ENCODE peak calls at places on chromosome 2, in five cellular contexts. G is colonic mucosa, I is cardiac muscle cell, X is GM23248, P is ovary. J is an unnamed sample.

GRCh38 chr2:217707116-217707742 is 295.6 kb downstream of the TNS1 start:
- DNase-seq in P (peak; percentile 49), X (peak; percentile 83), G (no peak), I (no peak), J (no peak)

GRCh38 chr2:60549250-60550150 is 4.0 kb downstream of the BCL11A start:
- DNase-seq in I (peak; percentile 69), P (peak; percentile 26), X (peak; percentile 73), G (peak; percentile 63), J (peak; percentile 20)

GRCh38 chr2:43542285-43542933 is 53.4 kb downstream of the THADA start:
- DNase-seq in I (peak; percentile 50), G (no peak), X (peak; percentile 77), P (no peak), J (peak; percentile 47)

GRCh38 chr2:159086332-159086731 is 117.9 kb downstream of the TANC1 start:
- DNase-seq in I (peak; percentile 41), P (no peak), G (peak; percentile 31), X (no peak), J (no peak)

GRCh38 chr2:236855176-236855865 is 230.4 kb upstream of the COPS8 start:
- DNase-seq in G (no peak), X (no peak), I (no peak), P (no peak), J (no peak)

GRCh38 chr2:144453486-144454158 is 66.3 kb downstream of the ZEB2 start:
- DNase-seq in G (no peak), X (peak; percentile 87), I (no peak), P (no peak), J (peak; percentile 49)

GRCh38 chr2:203996692-203997091 is 60.1 kb downstream of the ICOS start:
- DNase-seq in I (no peak), X (no peak), P (no peak), G (no peak), J (no peak)

GRCh38 chr2:25230626-25231311 is 62.4 kb upstream of the POMC start:
- DNase-seq in G (no peak), X (no peak), P (no peak), I (peak; percentile 56), J (no peak)

GRCh38 chr2:30346475-30347169 is 100.4 kb upstream of the LCLAT1 start:
- DNase-seq in G (no peak), P (peak; percentile 81), I (peak; percentile 60), X (peak; percentile 41), J (no peak)

GRCh38 chr2:101111262-101111838 is 39.8 kb downstream of the TBC1D8 start:
- DNase-seq in X (no peak), I (no peak), G (no peak), P (no peak), J (no peak)
- H3K4me1 ChIP-seq in X (peaks cover 9% of the 10 kb centered on the region), I (peaks cover 55% of the 10 kb centered on the region), G (peaks cover 8% of the 10 kb centered on the region), P (peaks cover 10% of the 10 kb centered on the region), J (peaks cover 42% of the 10 kb centered on the region)

GRCh38 chr2:112866128-112866835 is 29.7 kb upstream of the IL1B start:
- DNase-seq in G (peak; percentile 41), P (no peak), X (no peak), I (no peak), J (no peak)
- H3K9me3 ChIP-seq in G (no peaks in the 10 kb centered on the region), P (no peaks in the 10 kb centered on the region), X (no peaks in the 10 kb centered on the region), I (no peaks in the 10 kb centered on the region), J (no peaks in the 10 kb centered on the region)

DNA sequence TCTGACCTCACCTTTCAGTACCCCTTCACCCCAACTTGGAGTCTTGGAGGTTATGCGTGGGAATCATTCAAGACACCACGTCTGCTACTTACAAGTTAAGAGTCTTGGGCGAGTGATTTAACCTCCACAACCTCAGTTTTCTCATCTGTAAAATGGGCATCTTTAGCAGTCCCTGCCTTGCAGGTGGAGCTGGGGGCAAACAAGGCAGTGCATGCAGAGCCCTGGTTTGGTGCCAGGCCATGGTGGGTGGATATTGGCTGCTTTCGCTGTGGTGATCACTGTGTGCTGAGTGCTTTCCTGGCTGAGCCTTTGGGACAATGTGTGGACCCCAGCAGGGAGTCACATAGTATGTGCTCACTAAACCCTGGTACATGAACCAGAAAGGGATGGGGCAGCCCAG is 20.4 kb upstream of the PTMA start:
- DNase-seq in G (no peak), X (no peak), I (no peak), P (no peak), J (no peak)
- H3K4me1 ChIP-seq in G (no peaks in the 10 kb centered on the region), X (no peaks in the 10 kb centered on the region), I (peaks cover under 1% of the 10 kb centered on the region), P (peaks cover 3% of the 10 kb centered on the region), J (peaks cover 6% of the 10 kb centered on the region)

GRCh38 chr2:89763581-89764485 is 1072.4 kb downstream of the RPIA start:
- DNase-seq in X (no peak), P (peak; percentile 15), G (no peak), I (no peak), J (no peak)

GRCh38 chr2:89767581-89768435 is 1076.3 kb downstream of the RPIA start:
- DNase-seq in G (no peak), X (no peak), I (no peak), P (no peak), J (no peak)

GRCh38 chr2:89763254-89763580 is 1071.7 kb downstream of the RPIA start:
- DNase-seq in X (no peak), I (no peak), G (no peak), P (peak; percentile 20), J (no peak)
- H3K9me3 ChIP-seq in X (no peaks in the 10 kb centered on the region), I (no peaks in the 10 kb centered on the region), G (no peaks in the 10 kb centered on the region), P (peaks cover 10% of the 10 kb centered on the region), J (no peaks in the 10 kb centered on the region)

GRCh38 chr2:201768918-201769317 is 11.8 kb downstream of the ALS2 start:
- DNase-seq in P (no peak), X (peak; percentile 57), G (no peak), I (no peak), J (no peak)

GRCh38 chr2:201769664-201770373 is 10.9 kb downstream of the ALS2 start:
- DNase-seq in I (no peak), G (no peak), X (no peak), P (no peak), J (no peak)

GRCh38 chr2:201761101-201761500 is 19.6 kb downstream of the ALS2 start:
- DNase-seq in X (no peak), P (no peak), I (no peak), G (no peak), J (no peak)

DNA sequence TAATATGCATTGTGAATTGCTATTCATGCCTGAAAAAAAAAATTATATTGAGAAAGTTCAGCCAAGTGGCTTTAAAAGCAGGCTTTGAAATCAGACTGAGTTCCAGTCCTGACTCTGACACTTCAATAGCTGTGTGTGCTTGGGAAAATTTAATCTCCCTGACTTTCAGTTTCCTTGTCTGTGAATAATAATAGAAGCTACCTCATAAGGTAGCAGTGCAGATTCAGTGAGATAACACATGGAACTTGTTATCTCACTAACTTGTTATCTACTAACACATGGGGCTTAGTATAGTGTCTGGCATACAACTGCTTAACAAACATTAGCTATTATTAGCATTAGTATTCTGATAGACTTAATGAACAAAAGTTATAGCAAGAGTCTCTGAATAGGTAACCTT is 14.9 kb downstream of the ALS2 start:
- DNase-seq in X (no peak), G (no peak), P (no peak), I (no peak), J (no peak)
- H3K4me1 ChIP-seq in X (peaks cover 17% of the 10 kb centered on the region), G (no peaks in the 10 kb centered on the region), P (no peaks in the 10 kb centered on the region), I (no peaks in the 10 kb centered on the region), J (peaks cover 7% of the 10 kb centered on the region)

DNA sequence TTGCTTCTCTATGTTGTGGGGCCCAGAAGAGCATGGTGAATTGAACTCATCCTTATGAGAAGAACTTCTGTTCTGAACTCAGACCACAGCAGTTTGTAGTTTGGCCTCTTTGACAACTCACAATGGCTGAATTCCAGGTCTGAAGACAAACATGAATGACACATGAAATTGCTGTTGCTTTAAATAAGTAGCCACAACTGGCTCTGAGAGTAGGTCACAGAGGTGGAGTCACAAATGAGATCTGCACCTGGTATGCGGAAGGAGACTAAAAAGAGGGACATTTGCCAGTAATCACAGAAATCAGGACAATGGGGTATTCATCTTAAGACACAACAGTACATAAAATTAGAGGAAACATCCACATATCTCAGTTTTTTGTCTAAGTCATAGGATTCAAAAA is 290.3 kb upstream of the MMADHC start:
- DNase-seq in P (no peak), G (no peak), I (no peak), X (peak; percentile 78), J (no peak)
- H3K9me3 ChIP-seq in P (no peaks in the 10 kb centered on the region), G (no peaks in the 10 kb centered on the region), I (no peaks in the 10 kb centered on the region), X (no peaks in the 10 kb centered on the region), J (no peaks in the 10 kb centered on the region)

J was measured in SJSA1.